ENCODE peak calls at places on chromosomes 13 and 19, in ten cellular contexts. B is ovary; Q is dorsolateral prefrontal cortex; K is cardiac fibroblast; T is pancreas; W is astrocyte; I is BJ; C is fibroblast of lung; G is CD8-positive, alpha-beta T cell; R is tibial nerve. M is an unnamed sample.

GRCh38 chr19:34246340-34246739 is 8.0 kb upstream of the GARRE1 start:
- DNase-seq in R (no peak), K (no peak), W (no peak), C (no peak), T (no peak), Q (no peak), B (no peak), I (no peak), G (no peak), M (no peak)

GRCh38 chr13:39616087-39616694 is 13.2 kb upstream of the LHFPL6 start:
- DNase-seq in C (peak), G (peak), Q (peak), T (no peak), R (no peak), W (peak), B (peak), I (no peak), K (peak), M (peak)

GRCh38 chr13:63425131-63425530 is 2009.5 kb upstream of the PCDH20 start:
- DNase-seq in G (no peak), C (no peak), R (no peak), T (no peak), W (peak), B (no peak), K (peak), Q (no peak), I (peak), M (no peak)

GRCh38 chr19:41939861-41940442 is 11.7 kb upstream of the ERFL start:
- DNase-seq in G (peak), T (no peak), Q (no peak), B (no peak), C (no peak), W (no peak), R (no peak), K (no peak), I (no peak), M (no peak)

GRCh38 chr13:113275387-113275786 is 21.7 kb upstream of the LAMP1 start:
- DNase-seq in R (no peak), Q (no peak), K (peak), C (peak), W (peak), T (peak), B (peak), I (no peak), G (peak), M (peak)

GRCh38 chr19:53103141-53103902 is at the start of gene ZNF160:
- DNase-seq in Q (peak), W (peak), C (peak), R (peak), I (peak), K (peak), G (peak), B (peak), T (peak), M (peak)

GRCh38 chr13:65597839-65598818 is 1632.0 kb downstream of the PCDH9 start:
- DNase-seq in R (no peak), B (no peak), T (no peak), K (peak), I (peak), C (peak), G (no peak), Q (no peak), W (peak), M (no peak)

GRCh38 chr19:17749912-17750317 is 1.4 kb upstream of the FCHO1 start:
- DNase-seq in Q (no peak), I (no peak), B (no peak), K (peak), C (no peak), W (no peak), R (no peak), G (peak), T (no peak), M (no peak)

GRCh38 chr13:41723136-41723535 is 237.8 kb downstream of the VWA8 start:
- DNase-seq in C (no peak), K (no peak), B (no peak), R (no peak), I (no peak), T (no peak), Q (no peak), W (no peak), G (no peak), M (no peak)

GRCh38 chr13:50078512-50079277 is 63.5 kb downstream of the KCNRG start:
- DNase-seq in K (no peak), G (no peak), C (peak), W (no peak), B (no peak), R (no peak), Q (no peak), I (no peak), T (no peak), M (no peak)

GRCh38 chr13:50080856-50081105 is 65.5 kb downstream of the KCNRG start:
- DNase-seq in W (no peak), Q (no peak), G (no peak), I (no peak), T (no peak), C (peak), B (no peak), K (peak), R (no peak), M (no peak)

GRCh38 chr13:50081106-50081898 is 66.1 kb downstream of the KCNRG start:
- DNase-seq in K (no peak), T (peak), B (peak), G (peak), Q (no peak), W (no peak), I (no peak), R (no peak), C (no peak), M (peak)

GRCh38 chr13:50080158-50080855 is 65.1 kb downstream of the KCNRG start:
- DNase-seq in B (no peak), Q (peak), G (peak), I (no peak), W (peak), K (peak), R (no peak), T (no peak), C (peak), M (no peak)

GRCh38 chr13:50079278-50080157 is 64.3 kb downstream of the KCNRG start:
- DNase-seq in B (no peak), Q (no peak), T (no peak), W (no peak), G (no peak), R (no peak), C (peak), I (no peak), K (peak), M (no peak)
- H3K4me3 ChIP-seq in B (peak), Q (peak), T (peak), W (peak), G (no peak), R (peak), C (peak), I (peak), K (peak), M (peak)

GRCh38 chr13:98189841-98190505 is 12.9 kb upstream of the RNF113B start:
- DNase-seq in T (no peak), Q (no peak), K (no peak), W (peak), G (no peak), R (no peak), B (no peak), I (no peak), C (no peak), M (peak)
- TF ChIP-seq CTCF in T (no peak), Q (no peak), K (peak), W (no peak), G (no peak), R (no peak), B (peak), I (no peak), C (no peak), M (peak)

GRCh38 chr19:45917421-45918091 is 3.0 kb upstream of the NANOS2 start:
- DNase-seq in T (no peak), K (no peak), W (no peak), I (no peak), Q (no peak), G (no peak), B (no peak), R (no peak), C (no peak), M (no peak)

GRCh38 chr19:45908956-45909355 is 5.6 kb downstream of the NANOS2 start:
- DNase-seq in K (peak), R (no peak), W (no peak), C (no peak), Q (no peak), T (no peak), B (no peak), G (no peak), I (no peak), M (no peak)

GRCh38 chr19:45918721-45919120 is 4.1 kb upstream of the NANOS2 start:
- DNase-seq in Q (no peak), R (no peak), B (no peak), K (no peak), C (no peak), G (no peak), W (no peak), T (no peak), I (no peak), M (no peak)

GRCh38 chr19:45911291-45911690 is 3.3 kb downstream of the NANOS2 start:
- DNase-seq in C (no peak), Q (no peak), I (no peak), T (no peak), R (no peak), K (no peak), W (no peak), B (no peak), G (no peak), M (no peak)

GRCh38 chr19:45913874-45914830 is at the start of gene NANOS2:
- DNase-seq in C (no peak), Q (no peak), G (no peak), T (no peak), K (peak), W (no peak), B (no peak), R (no peak), I (no peak), M (no peak)
- H3K4me3 ChIP-seq in C (no peak), Q (no peak), G (no peak), T (no peak), K (no peak), W (no peak), B (no peak), R (no peak), I (no peak), M (no peak)

GRCh38 chr19:11798391-11799296 is at the start of gene ZNF491:
- DNase-seq in Q (peak), I (peak), K (peak), B (peak), R (peak), C (peak), T (peak), W (peak), G (peak), M (peak)

GRCh38 chr19:11792942-11793341 is 5.4 kb upstream of the ZNF491 start:
- DNase-seq in Q (no peak), R (no peak), G (no peak), C (no peak), W (no peak), T (no peak), K (no peak), I (no peak), B (no peak), M (no peak)

DNA sequence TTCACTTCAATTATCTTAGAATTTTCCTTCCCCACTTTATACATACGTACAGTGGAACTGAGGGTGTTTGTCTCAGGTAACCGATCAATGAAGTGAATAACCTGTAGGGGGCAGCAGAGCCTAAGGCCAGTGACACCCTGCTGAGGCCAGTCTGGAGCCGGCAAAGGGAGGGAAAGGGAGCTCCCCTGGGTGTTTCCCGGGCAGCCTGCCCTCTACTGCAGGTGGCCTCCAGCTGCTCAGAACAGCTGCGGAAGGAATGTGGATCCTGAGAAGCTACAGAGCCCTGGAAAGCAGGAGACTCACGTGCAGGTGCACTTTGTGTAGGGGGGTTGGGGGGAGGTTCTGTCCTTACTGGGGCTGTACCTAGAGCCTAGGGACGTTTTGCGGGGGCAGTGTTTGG is 832 bp upstream of the ZNF491 start:
- DNase-seq in G (peak), W (peak), C (peak), B (peak), K (peak), R (peak), I (peak), T (peak), Q (peak), M (peak)
- TF ChIP-seq CTCF in G (peak), W (peak), C (peak), B (peak), K (peak), R (peak), I (peak), T (peak), Q (peak), M (peak)